ENCODE peak calls at places on chromosome 22, in eight cellular contexts. S, Q, A, U, Y, E, J and H are unnamed samples.

GRCh38 chr22:27997538-27997937 is 78.5 kb upstream of the PITPNB start:
- DNase-seq in Y (no peak), S (no peak), Q (peak), E (peak), J (no peak), U (peak), A (no peak), H (no peak)

GRCh38 chr22:44658371-44658953 is 43.5 kb upstream of the PRR5 start:
- DNase-seq in E (peak), Q (no peak), J (no peak), A (peak), U (peak), S (no peak), Y (peak), H (no peak)

GRCh38 chr22:48846200-48846599 is 981.5 kb downstream of the BRD1 start:
- DNase-seq in Y (no peak), A (no peak), E (no peak), U (no peak), Q (no peak), J (no peak), S (no peak), H (no peak)

GRCh38 chr22:37088108-37088605 is 21.4 kb downstream of the TMPRSS6 start:
- DNase-seq in U (no peak), E (no peak), S (no peak), A (no peak), Y (no peak), Q (no peak), J (no peak), H (no peak)

GRCh38 chr22:42138972-42139371 is 8.4 kb upstream of the CYP2D6 start:
- DNase-seq in U (no peak), S (no peak), Y (no peak), A (no peak), J (no peak), E (no peak), Q (no peak), H (no peak)

GRCh38 chr22:42863349-42863911 is 6.4 kb upstream of the ARFGAP3 start:
- DNase-seq in Y (peak), A (no peak), S (peak), E (no peak), U (no peak), Q (no peak), J (peak), H (no peak)

GRCh38 chr22:50360578-50360977 is 17.5 kb downstream of the PPP6R2 start:
- DNase-seq in S (no peak), Q (no peak), E (no peak), U (no peak), A (no peak), J (no peak), Y (no peak), H (no peak)

GRCh38 chr22:19679476-19680099 is 34.7 kb upstream of the SEPTIN5 start:
- DNase-seq in S (peak), J (peak), A (peak), E (peak), U (peak), Q (no peak), Y (no peak), H (peak)

GRCh38 chr22:32448980-32449379 is 15.3 kb downstream of the BPIFC start:
- DNase-seq in Q (no peak), Y (no peak), A (no peak), U (no peak), J (no peak), S (no peak), E (no peak), H (no peak)

GRCh38 chr22:48112687-48113521 is 1350.5 kb downstream of the TBC1D22A start:
- DNase-seq in Y (no peak), J (no peak), S (no peak), E (no peak), U (no peak), A (no peak), Q (no peak), H (no peak)

GRCh38 chr22:18954333-18954732 is 18.2 kb upstream of the PRODH start:
- DNase-seq in S (peak), Y (peak), U (peak), J (peak), A (peak), Q (no peak), E (peak), H (peak)

GRCh38 chr22:39108487-39108886 is 11.4 kb downstream of the APOBEC3H start:
- DNase-seq in Y (no peak), Q (no peak), J (no peak), A (no peak), S (no peak), E (no peak), U (no peak), H (no peak)

GRCh38 chr22:23450434-23450795 is 129.7 kb downstream of the IGLL1 start:
- DNase-seq in S (no peak), U (no peak), E (no peak), Y (no peak), J (no peak), A (no peak), Q (no peak), H (no peak)

GRCh38 chr22:31583861-31584485 is 78.0 kb downstream of the PISD start:
- DNase-seq in A (no peak), Q (no peak), E (no peak), U (no peak), J (no peak), S (no peak), Y (peak), H (no peak)

GRCh38 chr22:30565341-30565740 is 9.1 kb downstream of the GAL3ST1 start:
- DNase-seq in J (no peak), U (no peak), Y (no peak), S (no peak), Q (no peak), A (peak), E (no peak), H (no peak)

GRCh38 chr22:30640839-30641430 is 5.4 kb downstream of the SLC35E4 start:
- DNase-seq in S (no peak), U (no peak), Q (no peak), Y (no peak), A (no peak), E (no peak), J (no peak), H (no peak)

GRCh38 chr22:38754247-38755154 is 1.3 kb downstream of the SUN2 start:
- DNase-seq in E (no peak), U (peak), J (peak), Y (peak), A (peak), S (peak), Q (no peak), H (peak)

GRCh38 chr22:19499236-19499879 is 19.6 kb downstream of the CDC45 start:
- DNase-seq in J (no peak), E (no peak), Y (no peak), Q (no peak), U (no peak), S (no peak), A (no peak), H (no peak)

GRCh38 chr22:17578129-17578754 is 14.9 kb downstream of the SLC25A18 start:
- DNase-seq in Q (no peak), E (no peak), S (no peak), Y (peak), U (peak), A (peak), J (no peak), H (no peak)

GRCh38 chr22:19853879-19854777 is 546 bp downstream of the GNB1L start:
- DNase-seq in J (no peak), E (no peak), A (peak), U (no peak), S (peak), Q (no peak), Y (peak), H (peak)

GRCh38 chr22:39496131-39496838 is 5.8 kb upstream of the MIEF1 start:
- DNase-seq in S (peak), E (no peak), Y (peak), J (no peak), A (peak), U (peak), Q (no peak), H (peak)

GRCh38 chr22:19419464-19420178 is 11.9 kb downstream of the HIRA start:
- DNase-seq in E (no peak), S (peak), A (no peak), Q (no peak), U (no peak), Y (peak), J (no peak), H (peak)

GRCh38 chr22:41541484-41541883 is 2.8 kb downstream of the POLR3H start:
- DNase-seq in A (no peak), U (no peak), Q (no peak), Y (no peak), J (no peak), S (no peak), E (no peak), H (no peak)

GRCh38 chr22:44776535-44777363 is 24.4 kb downstream of the ARHGAP8 start:
- DNase-seq in S (no peak), A (no peak), J (no peak), E (no peak), Y (no peak), U (no peak), Q (no peak), H (no peak)

GRCh38 chr22:18110194-18110943 is at the start of gene TUBA8:
- DNase-seq in Q (no peak), Y (peak), A (peak), E (no peak), J (no peak), S (peak), U (peak), H (peak)

GRCh38 chr22:22974795-22975580 is 87.4 kb downstream of the IGLL5 start:
- DNase-seq in J (no peak), A (no peak), E (no peak), U (no peak), S (no peak), Y (no peak), Q (no peak), H (no peak)

GRCh38 chr22:32444068-32444467 is 20.2 kb downstream of the BPIFC start:
- DNase-seq in J (peak), Y (peak), U (no peak), E (no peak), A (no peak), Q (no peak), S (no peak), H (no peak)

GRCh38 chr22:19703869-19704268 is 10.4 kb upstream of the SEPTIN5 start:
- DNase-seq in S (no peak), J (no peak), U (no peak), E (peak), Q (no peak), A (no peak), Y (no peak), H (no peak)

GRCh38 chr22:49590851-49591445 is 236.7 kb downstream of the BRD1 start:
- DNase-seq in J (no peak), Y (no peak), S (no peak), U (no peak), E (no peak), Q (no peak), A (no peak), H (no peak)

GRCh38 chr22:44479662-44480061 is 18.4 kb downstream of the RTL6 start:
- DNase-seq in J (no peak), U (no peak), A (no peak), Y (no peak), S (peak), Q (no peak), E (no peak), H (no peak)

GRCh38 chr22:18057568-18058209 is 20.1 kb upstream of the PEX26 start:
- DNase-seq in S (no peak), E (no peak), Q (peak), Y (peak), A (peak), U (peak), J (peak), H (no peak)

GRCh38 chr22:49431559-49431958 is 396.1 kb downstream of the BRD1 start:
- DNase-seq in U (no peak), A (no peak), Y (no peak), S (no peak), Q (no peak), E (no peak), J (no peak), H (no peak)